ENCODE peak calls at places on chromosomes 2 and 18, in nine cellular contexts. H is Caco-2, L is lower lobe of right lung, J is tibial artery, Z is heart left ventricle, S is brain microvascular endothelial cell, D is HepG2, R is stomach, B is cardiac muscle cell. I is an unnamed sample. For H3K36me3, the result is how much of the 10 kb centered on the place peaks cover.

GRCh38 chr2:46230677-46231425 is 66.4 kb upstream of the EPAS1 start:
- DNase-seq in H (no peak), L (no peak), J (no peak), Z (no peak), S (no peak), D (no peak), R (no peak), B (no peak), I (no peak)

GRCh38 chr2:70124983-70125480 is 37.8 kb downstream of the PCBP1 start:
- DNase-seq in H (peak), L (peak), J (peak), Z (peak), S (no peak), D (no peak), R (peak), B (peak), I (peak)

GRCh38 chr2:41764919-41765318 is 282.9 kb upstream of the PKDCC start:
- DNase-seq in H (no peak), L (no peak), J (no peak), Z (no peak), S (no peak), D (no peak), R (no peak), B (no peak), I (no peak)

GRCh38 chr2:12194936-12195335 is 448.5 kb downstream of the LPIN1 start:
- DNase-seq in H (no peak), L (no peak), J (no peak), Z (no peak), S (no peak), D (no peak), R (no peak), B (no peak), I (no peak)

GRCh38 chr2:48728295-48728694 is 27.2 kb downstream of the LHCGR start:
- DNase-seq in H (no peak), L (no peak), J (no peak), Z (no peak), S (no peak), D (no peak), R (no peak), B (no peak), I (no peak)

GRCh38 chr2:173171924-173172643 is 96.4 kb downstream of the MAP3K20 start:
- DNase-seq in H (no peak), L (no peak), J (no peak), Z (no peak), S (no peak), D (no peak), R (no peak), B (no peak), I (peak)

GRCh38 chr18:79484661-79485621 is 89.2 kb downstream of the NFATC1 start:
- DNase-seq in H (no peak), L (peak), J (no peak), Z (peak), S (peak), D (peak), R (no peak), B (no peak), I (peak)

GRCh38 chr2:31337860-31338259 is 76.7 kb downstream of the XDH start:
- DNase-seq in H (no peak), L (no peak), J (no peak), Z (no peak), S (peak), D (no peak), R (no peak), B (no peak), I (peak)

GRCh38 chr2:25132296-25132630 is 36.1 kb downstream of the POMC start:
- DNase-seq in H (peak), L (no peak), J (no peak), Z (no peak), S (no peak), D (no peak), R (no peak), B (peak), I (peak)

GRCh38 chr2:199092419-199092818 is 365.3 kb downstream of the SATB2 start:
- DNase-seq in H (no peak), L (peak), J (no peak), Z (no peak), S (no peak), D (no peak), R (no peak), B (no peak), I (no peak)

GRCh38 chr2:129565710-129566109 is 413.8 kb upstream of the RAB6C start:
- DNase-seq in H (no peak), L (no peak), J (no peak), Z (no peak), S (no peak), D (no peak), R (no peak), B (no peak), I (no peak)

GRCh38 chr2:232300894-232301387 is 77.6 kb upstream of the ALPP start:
- DNase-seq in H (peak), L (no peak), J (no peak), Z (no peak), S (peak), D (peak), R (no peak), B (no peak), I (no peak)

GRCh38 chr2:234335676-234336228 is 161.1 kb downstream of the ARL4C start:
- DNase-seq in H (no peak), L (peak), J (peak), Z (peak), S (peak), D (no peak), R (peak), B (peak), I (peak)

GRCh38 chr2:205590759-205591158 is 91.5 kb upstream of the NRP2 start:
- DNase-seq in H (no peak), L (no peak), J (no peak), Z (no peak), S (peak), D (no peak), R (no peak), B (no peak), I (peak)

GRCh38 chr2:74646829-74647482 is 1.2 kb downstream of the M1AP start:
- DNase-seq in H (no peak), L (no peak), J (no peak), Z (no peak), S (no peak), D (no peak), R (no peak), B (no peak), I (peak)

GRCh38 chr2:239035361-239035814 is 187.5 kb downstream of the TWIST2 start:
- DNase-seq in H (no peak), L (peak), J (no peak), Z (peak), S (no peak), D (no peak), R (peak), B (no peak), I (no peak)

GRCh38 chr18:23340661-23341060 is 112.4 kb upstream of the RIOK3 start:
- DNase-seq in H (no peak), L (no peak), J (peak), Z (no peak), S (no peak), D (no peak), R (no peak), B (no peak), I (no peak)
- H3K4me3 ChIP-seq in H (no peak), L (no peak), J (no peak), Z (no peak), S (no peak), D (no peak), R (no peak), B (no peak), I (no peak)

GRCh38 chr2:47420214-47420613 is 17.3 kb downstream of the MSH2 start:
- DNase-seq in H (no peak), L (no peak), J (no peak), Z (no peak), S (no peak), D (no peak), R (no peak), B (no peak), I (no peak)
- H3K36me3 ChIP-seq in H (under half), L (half or more), J (half or more), Z (half or more), S (under half), D (under half), R (under half), B (under half), I (under half)

GRCh38 chr2:101309211-101309700 is 755 bp upstream of the RNF149 start:
- DNase-seq in H (no peak), L (no peak), J (no peak), Z (no peak), S (no peak), D (no peak), R (no peak), B (no peak), I (no peak)
- H3K4me3 ChIP-seq in H (peak), L (peak), J (peak), Z (peak), S (no peak), D (peak), R (peak), B (no peak), I (no peak)

GRCh38 chr2:162060522-162060921 is 13.5 kb downstream of the DPP4 start:
- DNase-seq in H (no peak), L (no peak), J (no peak), Z (no peak), S (no peak), D (no peak), R (no peak), B (no peak), I (no peak)
- H3K36me3 ChIP-seq in H (under half), L (under half), J (under half), Z (under half), S (under half), D (under half), R (under half), B (under half), I (under half)

GRCh38 chr2:138777996-138778395 is 2.2 kb downstream of the NXPH2 start:
- DNase-seq in H (peak), L (no peak), J (no peak), Z (no peak), S (peak), D (peak), R (no peak), B (peak), I (peak)
- H3K4me3 ChIP-seq in H (no peak), L (no peak), J (no peak), Z (no peak), S (no peak), D (no peak), R (no peak), B (no peak), I (no peak)